ENCODE peak calls at places on chromosomes 12 and 14, in five cellular contexts. One of them, this sample, is unnamed.

GRCh38 chr12:80868576-80868975 is 69.2 kb downstream of the LIN7A start:
- DNase-seq in Calu3: no peak
- DNase-seq in GM10248: no peak
- DNase-seq in kidney epithelial cell: no peak
- DNase-seq in epithelial cell of proximal tubule: no peak
- DNase-seq in this sample: no peak

GRCh38 chr14:73728106-73729014 is 14.2 kb upstream of the PNMA1 start:
- DNase-seq in kidney epithelial cell: no peak
- DNase-seq in GM10248: peak
- DNase-seq in Calu3: peak
- DNase-seq in epithelial cell of proximal tubule: no peak
- DNase-seq in this sample: no peak

GRCh38 chr12:48442191-48442828 is 30.0 kb upstream of the ANP32D start:
- DNase-seq in kidney epithelial cell: no peak
- DNase-seq in epithelial cell of proximal tubule: no peak
- DNase-seq in GM10248: no peak
- DNase-seq in Calu3: no peak
- DNase-seq in this sample: no peak

GRCh38 chr12:28622416-28622815 is 432.2 kb downstream of the CCDC91 start:
- DNase-seq in Calu3: no peak
- DNase-seq in GM10248: no peak
- DNase-seq in kidney epithelial cell: no peak
- DNase-seq in epithelial cell of proximal tubule: no peak
- DNase-seq in this sample: peak

GRCh38 chr12:124517260-124518050 is 50.0 kb downstream of the NCOR2 start:
- DNase-seq in kidney epithelial cell: no peak
- DNase-seq in epithelial cell of proximal tubule: no peak
- DNase-seq in GM10248: no peak
- DNase-seq in Calu3: peak
- DNase-seq in this sample: no peak

GRCh38 chr12:8834230-8834629 is 11.8 kb downstream of the A2ML1 start:
- DNase-seq in GM10248: no peak
- DNase-seq in epithelial cell of proximal tubule: no peak
- DNase-seq in kidney epithelial cell: no peak
- DNase-seq in Calu3: no peak
- DNase-seq in this sample: no peak

GRCh38 chr14:95225251-95225887 is 68.0 kb upstream of the DICER1 start:
- DNase-seq in epithelial cell of proximal tubule: no peak
- DNase-seq in GM10248: no peak
- DNase-seq in kidney epithelial cell: no peak
- DNase-seq in Calu3: no peak
- DNase-seq in this sample: no peak

GRCh38 chr14:102776761-102777710 is at the start of gene TRAF3:
- DNase-seq in GM10248: peak
- DNase-seq in kidney epithelial cell: no peak
- DNase-seq in epithelial cell of proximal tubule: no peak
- DNase-seq in Calu3: peak
- DNase-seq in this sample: no peak

GRCh38 chr14:103059556-103059955 is 2.2 kb upstream of the CDC42BPB start:
- DNase-seq in kidney epithelial cell: no peak
- DNase-seq in epithelial cell of proximal tubule: no peak
- DNase-seq in GM10248: no peak
- DNase-seq in Calu3: no peak
- DNase-seq in this sample: no peak

GRCh38 chr14:94239416-94239815 is 53.7 kb downstream of the SERPINA10 start:
- DNase-seq in epithelial cell of proximal tubule: no peak
- DNase-seq in GM10248: no peak
- DNase-seq in kidney epithelial cell: no peak
- DNase-seq in Calu3: no peak
- DNase-seq in this sample: no peak

GRCh38 chr14:79074501-79074900 is 904.3 kb downstream of the NRXN3 start:
- DNase-seq in kidney epithelial cell: no peak
- DNase-seq in Calu3: no peak
- DNase-seq in GM10248: no peak
- DNase-seq in epithelial cell of proximal tubule: no peak
- DNase-seq in this sample: no peak

GRCh38 chr12:1519642-1520041 is 74.7 kb downstream of the FBXL14 start:
- DNase-seq in epithelial cell of proximal tubule: no peak
- DNase-seq in GM10248: no peak
- DNase-seq in kidney epithelial cell: no peak
- DNase-seq in Calu3: no peak
- DNase-seq in this sample: no peak

GRCh38 chr14:92037989-92038388 is 1.9 kb downstream of the TRIP11 start:
- DNase-seq in kidney epithelial cell: no peak
- DNase-seq in epithelial cell of proximal tubule: no peak
- DNase-seq in Calu3: no peak
- DNase-seq in GM10248: no peak
- DNase-seq in this sample: no peak

GRCh38 chr12:32918890-32919791 is 22.6 kb upstream of the PKP2 start:
- DNase-seq in kidney epithelial cell: no peak
- DNase-seq in epithelial cell of proximal tubule: no peak
- DNase-seq in Calu3: no peak
- DNase-seq in GM10248: peak
- DNase-seq in this sample: no peak

GRCh38 chr12:31659087-31659942 is at the start of gene ETFBKMT:
- DNase-seq in epithelial cell of proximal tubule: peak
- DNase-seq in GM10248: peak
- DNase-seq in kidney epithelial cell: peak
- DNase-seq in Calu3: peak
- DNase-seq in this sample: peak
- TF ChIP-seq CTCF in epithelial cell of proximal tubule: peak
- TF ChIP-seq CTCF in GM10248: no peak
- TF ChIP-seq CTCF in kidney epithelial cell: peak
- TF ChIP-seq CTCF in Calu3: no peak
- TF ChIP-seq CTCF in this sample: peak

GRCh38 chr14:96297000-96297399 is 41.0 kb downstream of the BDKRB1 start:
- DNase-seq in kidney epithelial cell: no peak
- DNase-seq in epithelial cell of proximal tubule: no peak
- DNase-seq in Calu3: no peak
- DNase-seq in GM10248: peak
- DNase-seq in this sample: no peak
- TF ChIP-seq CTCF in kidney epithelial cell: peak
- TF ChIP-seq CTCF in epithelial cell of proximal tubule: peak
- TF ChIP-seq CTCF in Calu3: no peak
- TF ChIP-seq CTCF in GM10248: peak
- TF ChIP-seq CTCF in this sample: peak

GRCh38 chr12:85310456-85311076 is 30.5 kb downstream of the ALX1 start:
- DNase-seq in epithelial cell of proximal tubule: no peak
- DNase-seq in kidney epithelial cell: no peak
- DNase-seq in Calu3: no peak
- DNase-seq in GM10248: no peak
- DNase-seq in this sample: no peak
- TF ChIP-seq CTCF in epithelial cell of proximal tubule: peak
- TF ChIP-seq CTCF in kidney epithelial cell: peak
- TF ChIP-seq CTCF in Calu3: peak
- TF ChIP-seq CTCF in GM10248: no peak
- TF ChIP-seq CTCF in this sample: peak

DNA sequence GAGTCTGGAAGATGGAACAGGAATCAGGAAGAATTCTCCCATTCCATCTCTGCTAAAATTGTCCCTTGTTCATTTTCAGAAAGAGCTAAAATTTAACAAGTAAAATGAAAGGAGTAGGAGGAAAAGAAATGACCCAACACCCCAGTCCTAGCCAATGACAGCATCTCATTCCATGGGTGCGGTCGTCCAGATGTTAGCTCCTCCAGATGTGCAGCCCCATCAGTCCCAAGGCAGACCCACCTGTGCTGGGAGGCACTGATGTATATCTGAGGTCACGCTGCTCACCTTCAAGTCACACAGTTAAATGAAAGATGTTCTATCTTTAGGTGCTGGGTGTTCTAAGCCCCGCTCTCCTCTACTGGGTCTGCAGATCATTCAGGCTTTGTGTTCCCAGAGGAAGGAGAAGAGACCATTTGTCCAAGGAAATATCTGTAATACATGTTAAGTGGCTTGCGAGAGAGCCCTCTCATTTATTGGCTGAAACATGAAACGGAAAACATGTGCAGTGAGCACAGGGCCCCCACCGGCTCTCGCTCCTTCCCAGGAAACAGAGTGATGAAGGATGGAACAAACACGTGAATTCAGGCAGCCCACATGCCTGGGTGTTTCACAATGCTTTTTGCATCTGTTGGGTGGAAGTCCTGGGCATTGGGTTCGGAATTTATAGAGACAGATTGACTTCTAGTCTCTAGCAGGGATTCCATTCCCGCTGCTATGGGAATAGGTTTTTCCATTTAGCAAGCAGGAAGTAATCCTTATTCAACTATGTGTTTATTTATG is 294.6 kb downstream of the NUAK1 start:
- DNase-seq in epithelial cell of proximal tubule: no peak
- DNase-seq in Calu3: no peak
- DNase-seq in kidney epithelial cell: no peak
- DNase-seq in GM10248: no peak
- DNase-seq in this sample: peak
- TF ChIP-seq CTCF in epithelial cell of proximal tubule: no peak
- TF ChIP-seq CTCF in Calu3: no peak
- TF ChIP-seq CTCF in kidney epithelial cell: no peak
- TF ChIP-seq CTCF in GM10248: no peak
- TF ChIP-seq CTCF in this sample: no peak

DNA sequence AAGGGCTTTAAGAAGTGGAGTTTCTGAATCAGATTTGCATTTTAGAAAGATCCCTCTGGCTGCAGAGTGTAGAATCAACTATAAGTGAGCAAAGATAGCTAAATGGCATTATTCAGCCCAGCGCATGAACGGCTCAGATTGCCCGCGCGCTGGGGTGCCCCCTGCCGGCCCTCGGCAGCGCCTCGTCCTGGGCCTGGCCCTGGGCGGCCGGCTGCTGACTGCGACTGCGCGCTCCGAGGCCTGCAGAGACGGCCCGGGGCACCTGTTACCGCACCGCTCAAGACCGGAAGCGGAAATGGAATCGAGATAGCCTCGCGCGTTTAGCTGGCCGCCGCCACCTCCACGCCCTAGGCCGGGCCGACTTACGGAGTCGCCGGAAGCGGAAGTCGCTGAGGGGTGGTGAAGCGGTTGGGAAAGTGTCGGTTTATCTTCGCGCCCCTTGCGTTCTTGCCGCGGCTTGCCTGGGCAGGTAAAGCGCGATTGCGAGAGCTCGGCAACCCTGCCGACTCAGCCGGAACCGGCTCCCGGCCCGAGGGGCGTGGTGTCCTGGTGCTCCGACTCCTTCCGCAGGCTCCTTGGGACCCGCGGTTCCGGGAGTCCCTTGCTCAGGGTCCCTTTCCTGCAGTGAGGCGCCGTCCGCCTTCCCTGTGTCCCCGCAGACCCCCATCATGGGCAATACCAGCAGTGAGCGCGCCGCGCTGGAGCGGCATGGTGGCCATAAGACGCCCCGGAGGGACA is at the start of gene PRKAB1:
- DNase-seq in kidney epithelial cell: peak
- DNase-seq in Calu3: peak
- DNase-seq in epithelial cell of proximal tubule: peak
- DNase-seq in GM10248: peak
- DNase-seq in this sample: peak
- TF ChIP-seq CTCF in kidney epithelial cell: peak
- TF ChIP-seq CTCF in Calu3: peak
- TF ChIP-seq CTCF in epithelial cell of proximal tubule: peak
- TF ChIP-seq CTCF in GM10248: peak
- TF ChIP-seq CTCF in this sample: peak

This sample was measured in BJ.